ENCODE peak calls at places on chromosome 10, in nine cellular contexts. One of them, this sample, is unnamed.

GRCh38 chr10:132709471-132709951 is 76.4 kb downstream of the NKX6-2 start:
- DNase-seq in sigmoid colon: peak
- DNase-seq in GM20000: no peak
- DNase-seq in cardiac fibroblast: no peak
- DNase-seq in CD4-positive, alpha-beta T cell: peak
- DNase-seq in NCI-H2107: no peak
- DNase-seq in AG04450: no peak
- DNase-seq in H54: no peak
- DNase-seq in K562: no peak
- DNase-seq in this sample: no peak

GRCh38 chr10:113665806-113666354 is 2.0 kb upstream of the NRAP start:
- DNase-seq in sigmoid colon: no peak
- DNase-seq in GM20000: no peak
- DNase-seq in cardiac fibroblast: peak
- DNase-seq in CD4-positive, alpha-beta T cell: no peak
- DNase-seq in NCI-H2107: no peak
- DNase-seq in AG04450: peak
- DNase-seq in H54: no peak
- DNase-seq in K562: peak
- DNase-seq in this sample: no peak

GRCh38 chr10:71835671-71836593 is 15.1 kb downstream of the PSAP start:
- DNase-seq in sigmoid colon: peak
- DNase-seq in GM20000: peak
- DNase-seq in cardiac fibroblast: peak
- DNase-seq in CD4-positive, alpha-beta T cell: no peak
- DNase-seq in NCI-H2107: peak
- DNase-seq in AG04450: no peak
- DNase-seq in H54: no peak
- DNase-seq in K562: no peak
- DNase-seq in this sample: peak

GRCh38 chr10:48364659-48365405 is 58.4 kb downstream of the MAPK8 start:
- DNase-seq in sigmoid colon: no peak
- DNase-seq in GM20000: no peak
- DNase-seq in cardiac fibroblast: peak
- DNase-seq in CD4-positive, alpha-beta T cell: no peak
- DNase-seq in NCI-H2107: no peak
- DNase-seq in AG04450: peak
- DNase-seq in H54: no peak
- DNase-seq in K562: no peak
- DNase-seq in this sample: no peak

GRCh38 chr10:102492983-102493382 is 9.5 kb downstream of the ACTR1A start:
- DNase-seq in sigmoid colon: peak
- DNase-seq in GM20000: no peak
- DNase-seq in cardiac fibroblast: no peak
- DNase-seq in CD4-positive, alpha-beta T cell: no peak
- DNase-seq in NCI-H2107: peak
- DNase-seq in AG04450: no peak
- DNase-seq in H54: no peak
- DNase-seq in K562: no peak
- DNase-seq in this sample: no peak

GRCh38 chr10:48453451-48454301 is 147.2 kb downstream of the MAPK8 start:
- DNase-seq in sigmoid colon: no peak
- DNase-seq in GM20000: peak
- DNase-seq in cardiac fibroblast: no peak
- DNase-seq in CD4-positive, alpha-beta T cell: no peak
- DNase-seq in NCI-H2107: no peak
- DNase-seq in AG04450: no peak
- DNase-seq in H54: no peak
- DNase-seq in K562: no peak
- DNase-seq in this sample: no peak

GRCh38 chr10:72094574-72094973 is 6.2 kb upstream of the SPOCK2 start:
- DNase-seq in sigmoid colon: no peak
- DNase-seq in GM20000: no peak
- DNase-seq in cardiac fibroblast: no peak
- DNase-seq in CD4-positive, alpha-beta T cell: no peak
- DNase-seq in NCI-H2107: no peak
- DNase-seq in AG04450: no peak
- DNase-seq in H54: no peak
- DNase-seq in K562: no peak
- DNase-seq in this sample: no peak

GRCh38 chr10:67261300-67261797 is 335.5 kb downstream of the LRRTM3 start:
- DNase-seq in sigmoid colon: no peak
- DNase-seq in GM20000: no peak
- DNase-seq in cardiac fibroblast: no peak
- DNase-seq in CD4-positive, alpha-beta T cell: no peak
- DNase-seq in NCI-H2107: no peak
- DNase-seq in AG04450: no peak
- DNase-seq in H54: no peak
- DNase-seq in K562: no peak
- DNase-seq in this sample: no peak

GRCh38 chr10:88131561-88132139 is 268.2 kb downstream of the PTEN start:
- DNase-seq in sigmoid colon: no peak
- DNase-seq in GM20000: no peak
- DNase-seq in cardiac fibroblast: no peak
- DNase-seq in CD4-positive, alpha-beta T cell: no peak
- DNase-seq in NCI-H2107: no peak
- DNase-seq in AG04450: no peak
- DNase-seq in H54: no peak
- DNase-seq in K562: no peak
- DNase-seq in this sample: no peak

GRCh38 chr10:11586170-11586569 is 25.3 kb downstream of the USP6NL start:
- DNase-seq in sigmoid colon: no peak
- DNase-seq in GM20000: no peak
- DNase-seq in cardiac fibroblast: peak
- DNase-seq in CD4-positive, alpha-beta T cell: no peak
- DNase-seq in NCI-H2107: no peak
- DNase-seq in AG04450: no peak
- DNase-seq in H54: no peak
- DNase-seq in K562: no peak
- DNase-seq in this sample: no peak

GRCh38 chr10:69957516-69958231 is 95.0 kb upstream of the MACROH2A2 start:
- DNase-seq in sigmoid colon: no peak
- DNase-seq in GM20000: no peak
- DNase-seq in cardiac fibroblast: no peak
- DNase-seq in CD4-positive, alpha-beta T cell: no peak
- DNase-seq in NCI-H2107: no peak
- DNase-seq in AG04450: no peak
- DNase-seq in H54: no peak
- DNase-seq in K562: no peak
- DNase-seq in this sample: no peak

GRCh38 chr10:132229834-132230556 is 43.2 kb downstream of the DPYSL4 start:
- DNase-seq in sigmoid colon: no peak
- DNase-seq in GM20000: peak
- DNase-seq in cardiac fibroblast: no peak
- DNase-seq in CD4-positive, alpha-beta T cell: no peak
- DNase-seq in NCI-H2107: no peak
- DNase-seq in AG04450: no peak
- DNase-seq in H54: no peak
- DNase-seq in K562: no peak
- DNase-seq in this sample: peak

GRCh38 chr10:100890696-100891271 is 22.0 kb upstream of the SLF2 start:
- DNase-seq in sigmoid colon: no peak
- DNase-seq in GM20000: no peak
- DNase-seq in cardiac fibroblast: peak
- DNase-seq in CD4-positive, alpha-beta T cell: no peak
- DNase-seq in NCI-H2107: no peak
- DNase-seq in AG04450: peak
- DNase-seq in H54: peak
- DNase-seq in K562: no peak
- DNase-seq in this sample: no peak

GRCh38 chr10:89426230-89426868 is 12.0 kb downstream of the IFIT5 start:
- DNase-seq in sigmoid colon: no peak
- DNase-seq in GM20000: peak
- DNase-seq in cardiac fibroblast: peak
- DNase-seq in CD4-positive, alpha-beta T cell: no peak
- DNase-seq in NCI-H2107: no peak
- DNase-seq in AG04450: peak
- DNase-seq in H54: peak
- DNase-seq in K562: peak
- DNase-seq in this sample: no peak

GRCh38 chr10:27914888-27915287 is 84.0 kb downstream of the ODAD2 start:
- DNase-seq in sigmoid colon: no peak
- DNase-seq in GM20000: no peak
- DNase-seq in cardiac fibroblast: no peak
- DNase-seq in CD4-positive, alpha-beta T cell: no peak
- DNase-seq in NCI-H2107: no peak
- DNase-seq in AG04450: no peak
- DNase-seq in H54: no peak
- DNase-seq in K562: no peak
- DNase-seq in this sample: no peak

GRCh38 chr10:114395361-114396022 is 8.8 kb downstream of the AFAP1L2 start:
- DNase-seq in sigmoid colon: peak
- DNase-seq in GM20000: no peak
- DNase-seq in cardiac fibroblast: no peak
- DNase-seq in CD4-positive, alpha-beta T cell: no peak
- DNase-seq in NCI-H2107: no peak
- DNase-seq in AG04450: no peak
- DNase-seq in H54: no peak
- DNase-seq in K562: no peak
- DNase-seq in this sample: no peak

GRCh38 chr10:1183033-1183396 is 126.8 kb downstream of the WDR37 start:
- DNase-seq in sigmoid colon: peak
- DNase-seq in GM20000: no peak
- DNase-seq in cardiac fibroblast: no peak
- DNase-seq in CD4-positive, alpha-beta T cell: no peak
- DNase-seq in NCI-H2107: no peak
- DNase-seq in AG04450: no peak
- DNase-seq in H54: no peak
- DNase-seq in K562: no peak
- DNase-seq in this sample: no peak

GRCh38 chr10:12214763-12215218 is 18.8 kb downstream of the CDC123 start:
- DNase-seq in sigmoid colon: no peak
- DNase-seq in GM20000: peak
- DNase-seq in cardiac fibroblast: peak
- DNase-seq in CD4-positive, alpha-beta T cell: peak
- DNase-seq in NCI-H2107: no peak
- DNase-seq in AG04450: peak
- DNase-seq in H54: no peak
- DNase-seq in K562: peak
- DNase-seq in this sample: no peak

GRCh38 chr10:113067516-113067915 is 117.5 kb downstream of the TCF7L2 start:
- DNase-seq in sigmoid colon: peak
- DNase-seq in GM20000: no peak
- DNase-seq in cardiac fibroblast: no peak
- DNase-seq in CD4-positive, alpha-beta T cell: no peak
- DNase-seq in NCI-H2107: no peak
- DNase-seq in AG04450: no peak
- DNase-seq in H54: no peak
- DNase-seq in K562: no peak
- DNase-seq in this sample: no peak

GRCh38 chr10:38003026-38003425 is 7.4 kb upstream of the ZNF33A start:
- DNase-seq in sigmoid colon: no peak
- DNase-seq in GM20000: no peak
- DNase-seq in cardiac fibroblast: no peak
- DNase-seq in CD4-positive, alpha-beta T cell: no peak
- DNase-seq in NCI-H2107: no peak
- DNase-seq in AG04450: no peak
- DNase-seq in H54: no peak
- DNase-seq in K562: no peak
- DNase-seq in this sample: no peak

GRCh38 chr10:120729508-120729907 is 121.7 kb upstream of the WDR11 start:
- DNase-seq in sigmoid colon: no peak
- DNase-seq in GM20000: no peak
- DNase-seq in cardiac fibroblast: no peak
- DNase-seq in CD4-positive, alpha-beta T cell: no peak
- DNase-seq in NCI-H2107: no peak
- DNase-seq in AG04450: no peak
- DNase-seq in H54: no peak
- DNase-seq in K562: no peak
- DNase-seq in this sample: no peak

GRCh38 chr10:124238367-124238766 is 145.0 kb upstream of the CHST15 start:
- DNase-seq in sigmoid colon: peak
- DNase-seq in GM20000: no peak
- DNase-seq in cardiac fibroblast: no peak
- DNase-seq in CD4-positive, alpha-beta T cell: no peak
- DNase-seq in NCI-H2107: no peak
- DNase-seq in AG04450: no peak
- DNase-seq in H54: no peak
- DNase-seq in K562: no peak
- DNase-seq in this sample: no peak

This sample was measured in GM12864.